ENCODE peak calls at places on chromosomes 2 and 18, in four cellular contexts. P is HCT116, T is hepatocyte, X is neural progenitor cell. J is an unnamed sample. For H3K27me3, the result is how much of the 10 kb centered on the place peaks cover.

GRCh38 chr2:54763636-54764291 is 40.3 kb downstream of the EML6 start:
- DNase-seq in X (peak), T (no peak), P (no peak), J (no peak)

GRCh38 chr2:45614871-45615270 is 3.8 kb upstream of the SRBD1 start:
- DNase-seq in T (no peak), X (no peak), P (no peak), J (no peak)

GRCh38 chr2:18959952-18960717 is 370.8 kb upstream of the NT5C1B start:
- DNase-seq in X (no peak), T (no peak), P (no peak), J (peak)

GRCh38 chr2:192030289-192030688 is 164.4 kb downstream of the TMEFF2 start:
- DNase-seq in X (no peak), T (no peak), P (no peak), J (peak)

GRCh38 chr18:67788315-67788714 is 271.8 kb upstream of the DSEL start:
- DNase-seq in T (no peak), P (no peak), X (no peak), J (no peak)

GRCh38 chr2:173657996-173658717 is 303.5 kb downstream of the CDCA7 start:
- DNase-seq in T (peak), P (peak), X (no peak), J (peak)

GRCh38 chr2:233115761-233116160 is 55.6 kb downstream of the INPP5D start:
- DNase-seq in P (no peak), X (no peak), T (no peak), J (no peak)

GRCh38 chr18:55000529-55000928 is 41.3 kb upstream of the CCDC68 start:
- DNase-seq in T (no peak), X (no peak), P (no peak), J (no peak)

GRCh38 chr2:166181813-166182154 is 54.0 kb upstream of the SCN1A start:
- DNase-seq in X (no peak), T (no peak), P (no peak), J (no peak)

GRCh38 chr2:72669121-72669520 is 156.7 kb downstream of the EXOC6B start:
- DNase-seq in T (no peak), P (no peak), X (no peak), J (peak)

GRCh38 chr2:10303174-10303633 is 500 bp downstream of the HPCAL1 start:
- DNase-seq in X (peak), P (no peak), T (no peak), J (peak)

GRCh38 chr2:113200236-113200635 is 26.5 kb downstream of the PSD4 start:
- DNase-seq in P (no peak), X (peak), T (no peak), J (no peak)

GRCh38 chr2:113198790-113199612 is 25.2 kb downstream of the PSD4 start:
- DNase-seq in T (peak), P (peak), X (peak), J (peak)

GRCh38 chr2:113196839-113197238 is 23.1 kb downstream of the PSD4 start:
- DNase-seq in P (no peak), T (no peak), X (no peak), J (no peak)

GRCh38 chr2:113197347-113198047 is 23.7 kb downstream of the PSD4 start:
- DNase-seq in P (no peak), X (no peak), T (no peak), J (no peak)

DNA sequence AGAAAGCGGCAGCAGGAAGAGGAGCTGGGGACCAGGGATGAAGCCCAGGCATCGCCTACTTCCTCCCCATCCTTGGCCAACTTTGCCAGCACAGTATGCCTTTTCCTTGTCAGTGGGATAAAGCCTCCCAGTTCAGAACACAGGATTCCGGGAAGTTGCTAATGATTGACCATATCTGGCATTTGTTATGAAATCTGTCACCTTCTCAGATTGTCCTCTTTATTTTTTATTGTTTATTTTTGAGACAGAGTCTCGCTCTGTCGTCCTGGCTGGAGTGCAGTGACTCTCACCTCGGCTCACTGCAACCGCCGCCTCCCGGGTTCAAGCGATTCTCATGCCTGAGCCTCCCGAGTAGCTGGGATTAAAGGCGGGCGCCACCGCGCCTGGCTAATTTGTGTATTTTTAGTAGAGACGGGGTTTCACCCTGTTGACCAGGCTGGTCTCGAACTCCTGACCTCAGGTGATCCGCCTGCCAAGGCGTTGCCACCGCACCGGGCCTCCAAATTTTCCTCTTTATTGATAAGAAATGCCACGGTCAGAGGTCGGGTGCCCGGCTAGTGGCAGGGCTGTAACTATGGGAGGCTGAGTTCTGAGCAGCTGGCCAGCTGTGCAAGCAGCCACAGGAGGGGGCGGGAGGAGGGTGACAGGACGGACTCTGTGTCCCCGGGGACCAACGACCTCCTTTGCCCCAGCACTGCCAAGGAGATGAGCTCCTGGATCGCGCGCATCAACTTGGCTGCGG is 24.4 kb downstream of the PSD4 start:
- DNase-seq in T (no peak), P (no peak), X (no peak), J (no peak)
- H3K4me2 ChIP-seq in T (peak), P (peak), X (peak), J (peak)

GRCh38 chr2:43539991-43540860 is 55.6 kb downstream of the THADA start:
- DNase-seq in X (no peak), T (peak), P (no peak), J (peak)

GRCh38 chr2:43538034-43538670 is 57.7 kb downstream of the THADA start:
- DNase-seq in P (no peak), T (no peak), X (no peak), J (peak)

GRCh38 chr2:43539436-43539835 is 56.4 kb downstream of the THADA start:
- DNase-seq in T (no peak), P (no peak), X (no peak), J (peak)

GRCh38 chr2:43541165-43541564 is 54.7 kb downstream of the THADA start:
- DNase-seq in T (no peak), X (no peak), P (no peak), J (peak)

DNA sequence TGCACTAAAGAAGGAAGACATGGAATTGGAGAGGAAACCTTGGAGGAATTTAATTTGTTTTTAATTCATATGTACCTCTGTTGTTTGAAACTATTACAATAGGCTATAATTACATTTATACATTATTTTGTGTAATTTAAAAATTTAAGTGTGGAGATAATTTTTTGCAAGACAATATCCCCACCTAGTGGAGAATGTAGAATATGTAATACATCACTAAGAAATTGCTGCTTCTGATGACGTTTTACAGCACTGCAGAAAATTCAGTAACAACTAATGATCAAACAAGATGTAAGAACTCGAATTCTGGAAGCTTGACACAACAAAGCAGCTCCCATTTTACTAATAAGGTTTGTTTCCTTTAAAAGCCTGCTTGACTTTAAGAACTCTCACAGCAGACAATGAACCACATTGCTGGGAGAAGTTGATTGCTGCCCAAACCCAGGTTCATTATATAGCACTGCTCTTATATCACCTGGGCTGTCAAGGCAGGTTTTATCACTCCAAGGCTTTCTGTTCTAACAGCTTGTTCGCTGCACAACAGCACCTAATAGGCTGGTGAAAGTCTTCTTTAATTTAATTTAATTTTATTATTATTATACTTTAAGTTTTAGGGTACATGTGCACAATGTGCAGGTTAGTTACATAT is 53.4 kb downstream of the THADA start:
- DNase-seq in T (peak), P (peak), X (peak), J (peak)
- H3K27me3 ChIP-seq in T (under half), P (under half), X (under half), J (under half)

GRCh38 chr2:144330951-144331651 is 188.8 kb downstream of the ZEB2 start:
- DNase-seq in T (peak), P (no peak), X (no peak), J (peak)
- TF ChIP-seq EZH2phosphoT487 in T (no peak), P (no peak), X (no peak), J (no peak)

GRCh38 chr2:14982790-14983189 is 350.3 kb downstream of the LRATD1 start:
- DNase-seq in P (no peak), X (no peak), T (no peak), J (no peak)
- H3K4me2 ChIP-seq in P (no peak), X (no peak), T (no peak), J (no peak)

GRCh38 chr18:59267511-59268126 is 5.6 kb downstream of the RAX start:
- DNase-seq in P (no peak), T (no peak), X (peak), J (peak)
- H3K27me3 ChIP-seq in P (under half), T (half or more), X (half or more), J (half or more)

GRCh38 chr2:40432916-40433315 is 19.0 kb downstream of the SLC8A1 start:
- DNase-seq in P (no peak), T (no peak), X (no peak), J (peak)

GRCh38 chr2:40433739-40434138 is 18.2 kb downstream of the SLC8A1 start:
- DNase-seq in P (no peak), X (no peak), T (no peak), J (no peak)

GRCh38 chr2:40436093-40436475 is 15.8 kb downstream of the SLC8A1 start:
- DNase-seq in T (no peak), X (no peak), P (no peak), J (peak)

GRCh38 chr2:40435426-40436092 is 16.3 kb downstream of the SLC8A1 start:
- DNase-seq in T (no peak), P (no peak), X (no peak), J (peak)

DNA sequence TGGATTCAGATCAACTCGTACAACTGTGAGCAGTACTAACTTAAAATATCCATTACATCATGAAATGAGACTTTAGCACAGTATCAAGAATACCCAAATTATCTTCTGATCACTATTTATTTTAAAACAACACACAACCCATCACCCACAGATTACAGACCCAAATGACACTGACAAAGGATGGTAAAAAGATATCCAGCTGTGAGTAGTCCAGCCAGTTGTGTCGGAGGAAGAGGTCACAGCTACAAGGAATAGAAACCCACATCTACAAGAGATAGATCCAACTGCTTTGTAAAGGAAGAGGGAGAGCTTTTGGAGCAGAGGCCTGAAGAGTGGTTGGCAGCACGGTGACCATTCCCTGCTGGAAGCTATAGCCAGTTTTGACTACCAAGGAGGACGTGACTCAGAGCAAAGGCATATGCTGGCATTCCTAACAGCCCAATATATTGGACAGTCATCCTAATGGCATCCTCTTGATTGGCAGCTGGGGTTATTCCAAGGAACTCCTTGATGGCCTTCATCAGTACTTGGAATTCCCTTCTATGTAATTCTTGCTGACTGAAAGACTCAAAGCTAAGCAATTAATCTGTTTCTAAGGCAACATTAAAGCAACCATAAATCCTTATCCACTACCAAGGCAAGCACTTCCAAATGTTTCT is 17.1 kb downstream of the SLC8A1 start:
- DNase-seq in T (no peak), X (no peak), P (peak), J (peak)
- TF ChIP-seq EZH2phosphoT487 in T (no peak), X (no peak), P (no peak), J (no peak)

GRCh38 chr2:48508461-48509124 is 21.4 kb upstream of the STON1 start:
- DNase-seq in T (peak), X (peak), P (no peak), J (peak)
- H3K4me2 ChIP-seq in T (peak), X (no peak), P (no peak), J (peak)

GRCh38 chr18:59268722-59269562 is 4.3 kb downstream of the RAX start:
- DNase-seq in T (peak), X (peak), P (no peak), J (peak)
- H3K27me3 ChIP-seq in T (half or more), X (half or more), P (under half), J (half or more)

J was measured in GM23248.